ENCODE peak calls at places on chromosomes 11 and 22, in six cellular contexts. Q is activated T-cell treated with anti-CD3 and anti-CD28 coated beads for 48 hours; G is GOT3; Z is stimulated activated CD8-positive, alpha-beta memory T cell treated with anti-CD3 and anti-CD28 coated beads, Interleukin-7, amount 100 ng/mL, for 4 hours; U is HCEC 1CT; E is NB4. J is an unnamed sample.

GRCh38 chr11:62805991-62806441 is 776 bp upstream of the NXF1 start:
- DNase-seq in Z (no peak), U (no peak), G (no peak), E (peak), Q (no peak), J (no peak)

GRCh38 chr11:28464252-28464867 is 356.2 kb downstream of the METTL15 start:
- DNase-seq in U (peak), G (no peak), Q (no peak), E (no peak), Z (no peak), J (no peak)

GRCh38 chr11:94794287-94795168 is 26.4 kb downstream of the AMOTL1 start:
- DNase-seq in U (peak), G (peak), Z (no peak), E (peak), Q (no peak), J (peak)

GRCh38 chr11:105156231-105156630 is 16.7 kb upstream of the CARD18 start:
- DNase-seq in G (no peak), Z (no peak), U (no peak), Q (no peak), E (no peak), J (no peak)

GRCh38 chr22:29727248-29727551 is 7.4 kb downstream of the CABP7 start:
- DNase-seq in G (no peak), Q (peak), Z (no peak), U (peak), E (peak), J (peak)

GRCh38 chr11:67581469-67581868 is 2.1 kb upstream of the GSTP1 start:
- DNase-seq in E (no peak), U (no peak), G (no peak), Z (no peak), Q (no peak), J (no peak)

GRCh38 chr11:47924184-47924671 is 56.1 kb upstream of the PTPRJ start:
- DNase-seq in G (no peak), E (no peak), Z (no peak), U (peak), Q (peak), J (no peak)

GRCh38 chr22:18152519-18152918 is 2.5 kb downstream of the USP18 start:
- DNase-seq in E (no peak), Q (no peak), Z (no peak), U (no peak), G (no peak), J (no peak)